ENCODE peak calls at places on chromosomes 13 and 19, in four cellular contexts. One of them, this sample, is unnamed.

GRCh38 chr13:40617801-40618356 is 48.6 kb downstream of the FOXO1 start:
- DNase-seq in right lobe of liver: no peak
- DNase-seq in A172: no peak
- DNase-seq in activated T-helper 1 cell treated with Interleukin-2 at 50 U/mL for 16 hours: no peak
- DNase-seq in this sample: no peak

GRCh38 chr13:113305208-113305607 is 8.2 kb downstream of the LAMP1 start:
- DNase-seq in activated T-helper 1 cell treated with Interleukin-2 at 50 U/mL for 16 hours: no peak
- DNase-seq in A172: no peak
- DNase-seq in right lobe of liver: no peak
- DNase-seq in this sample: no peak

GRCh38 chr13:95457294-95457693 is 95.2 kb upstream of the CLDN10 start:
- DNase-seq in A172: no peak
- DNase-seq in right lobe of liver: no peak
- DNase-seq in activated T-helper 1 cell treated with Interleukin-2 at 50 U/mL for 16 hours: no peak
- DNase-seq in this sample: no peak

GRCh38 chr19:10780368-10780767 is 55.6 kb downstream of the TMED1 start:
- DNase-seq in A172: peak
- DNase-seq in activated T-helper 1 cell treated with Interleukin-2 at 50 U/mL for 16 hours: no peak
- DNase-seq in right lobe of liver: peak
- DNase-seq in this sample: no peak

GRCh38 chr13:105474983-105475382 is 1060.5 kb downstream of the EFNB2 start:
- DNase-seq in A172: peak
- DNase-seq in right lobe of liver: no peak
- DNase-seq in activated T-helper 1 cell treated with Interleukin-2 at 50 U/mL for 16 hours: no peak
- DNase-seq in this sample: no peak

GRCh38 chr19:40284501-40285352 is at the start of gene AKT2:
- DNase-seq in right lobe of liver: no peak
- DNase-seq in A172: peak
- DNase-seq in activated T-helper 1 cell treated with Interleukin-2 at 50 U/mL for 16 hours: peak
- DNase-seq in this sample: no peak

GRCh38 chr19:28556371-28556770 is 656.6 kb downstream of the UQCRFS1 start:
- DNase-seq in right lobe of liver: no peak
- DNase-seq in activated T-helper 1 cell treated with Interleukin-2 at 50 U/mL for 16 hours: no peak
- DNase-seq in A172: no peak
- DNase-seq in this sample: no peak

GRCh38 chr19:56110515-56111448 is 10.3 kb downstream of the ZNF787 start:
- DNase-seq in activated T-helper 1 cell treated with Interleukin-2 at 50 U/mL for 16 hours: no peak
- DNase-seq in right lobe of liver: peak
- DNase-seq in A172: peak
- DNase-seq in this sample: peak

GRCh38 chr19:3358392-3358918 is 7.9 kb upstream of the NFIC start:
- DNase-seq in A172: no peak
- DNase-seq in right lobe of liver: no peak
- DNase-seq in activated T-helper 1 cell treated with Interleukin-2 at 50 U/mL for 16 hours: no peak
- DNase-seq in this sample: peak

GRCh38 chr19:30744741-30745475 is 372.7 kb downstream of the ZNF536 start:
- DNase-seq in right lobe of liver: no peak
- DNase-seq in A172: no peak
- DNase-seq in activated T-helper 1 cell treated with Interleukin-2 at 50 U/mL for 16 hours: no peak
- DNase-seq in this sample: no peak

GRCh38 chr13:92804346-92804745 is 422.3 kb upstream of the GPC6 start:
- DNase-seq in activated T-helper 1 cell treated with Interleukin-2 at 50 U/mL for 16 hours: no peak
- DNase-seq in A172: peak
- DNase-seq in right lobe of liver: no peak
- DNase-seq in this sample: no peak

GRCh38 chr19:15159251-15159650 is 41.5 kb downstream of the NOTCH3 start:
- DNase-seq in right lobe of liver: no peak
- DNase-seq in activated T-helper 1 cell treated with Interleukin-2 at 50 U/mL for 16 hours: no peak
- DNase-seq in A172: peak
- DNase-seq in this sample: no peak